ENCODE peak calls at places on chromosomes 5 and 9, in eight cellular contexts. S is activated CD8-positive, alpha-beta T cell treated with anti-CD3 and anti-CD28 coated beads for 36 hours; P is PC-9; E is cardiac fibroblast; A is AG10803; Y is A549; I is upper lobe of right lung; K is esophagus muscularis mucosa. B is an unnamed sample.
A peak's percentile ranks its signal among the peaks of the same experiment; 100 is the strongest.

GRCh38 chr5:28374492-28374934 is 1336.1 kb upstream of the CDH9 start:
- DNase-seq in K (no peak), E (no peak), Y (peak; percentile 89), A (no peak), P (peak; percentile 40), S (no peak), I (peak; percentile 80), B (no peak)

GRCh38 chr5:158382473-158382872 is 523.5 kb upstream of the CLINT1 start:
- DNase-seq in S (peak; percentile 78), E (peak; percentile 96), K (peak; percentile 94), Y (peak; percentile 66), I (peak; percentile 70), A (peak; percentile 96), P (peak; percentile 35), B (peak; percentile 40)

GRCh38 chr5:169626779-169627178 is 10.3 kb upstream of the DOCK2 start:
- DNase-seq in S (no peak), E (peak; percentile 93), A (peak; percentile 97), P (no peak), I (no peak), K (no peak), Y (peak; percentile 30), B (no peak)

GRCh38 chr5:59124983-59125960 is 542.4 kb downstream of the RAB3C start:
- DNase-seq in K (no peak), S (peak; percentile 50), A (peak; percentile 35), E (peak; percentile 22), Y (peak; percentile 69), I (no peak), P (no peak), B (peak; percentile 6)

GRCh38 chr9:91954841-91955471 is 4.9 kb upstream of the ROR2 start:
- DNase-seq in Y (peak; percentile 69), E (peak; percentile 70), K (no peak), I (no peak), S (peak; percentile 54), P (no peak), A (peak; percentile 90), B (peak; percentile 60)

GRCh38 chr5:132751444-132751843 is 4.2 kb downstream of the CCNI2 start:
- DNase-seq in Y (no peak), P (no peak), A (peak; percentile 92), S (peak; percentile 70), K (no peak), I (no peak), E (peak; percentile 96), B (peak; percentile 82)

GRCh38 chr9:124501771-124502320 is 5.4 kb downstream of the NR5A1 start:
- DNase-seq in P (no peak), S (no peak), Y (no peak), A (no peak), E (no peak), K (no peak), I (no peak), B (no peak)

GRCh38 chr5:126053630-126054029 is 369.6 kb upstream of the GRAMD2B start:
- DNase-seq in I (no peak), Y (no peak), K (no peak), A (no peak), S (no peak), P (no peak), E (no peak), B (no peak)

GRCh38 chr5:130708744-130709143 is 456.3 kb downstream of the HINT1 start:
- DNase-seq in A (no peak), P (no peak), I (no peak), E (peak; percentile 45), K (no peak), S (no peak), Y (no peak), B (no peak)

GRCh38 chr5:34522599-34523381 is 133.3 kb upstream of the RAI14 start:
- DNase-seq in Y (peak; percentile 86), S (peak; percentile 70), I (no peak), P (peak; percentile 87), A (peak; percentile 87), E (peak; percentile 95), K (no peak), B (peak; percentile 72)

GRCh38 chr9:105957830-105958229 is 263.5 kb downstream of the TMEM38B start:
- DNase-seq in I (no peak), S (no peak), E (no peak), Y (no peak), K (no peak), A (no peak), P (peak; percentile 58), B (no peak)

GRCh38 chr9:93254061-93254481 is 70.1 kb downstream of the WNK2 start:
- DNase-seq in A (no peak), Y (no peak), P (no peak), S (no peak), E (no peak), I (peak; percentile 42), K (no peak), B (no peak)

GRCh38 chr5:150217874-150218692 is 28.2 kb downstream of the SLC6A7 start:
- DNase-seq in P (peak; percentile 51), S (peak; percentile 86), I (peak; percentile 86), A (peak; percentile 78), Y (peak; percentile 81), K (no peak), E (peak; percentile 88), B (peak; percentile 90)

GRCh38 chr5:14351845-14352712 is 208.9 kb downstream of the TRIO start:
- DNase-seq in P (no peak), S (peak; percentile 71), E (peak; percentile 73), Y (peak; percentile 61), A (peak; percentile 68), I (peak; percentile 73), K (no peak), B (peak; percentile 81)

GRCh38 chr5:108167174-108167573 is 214.7 kb downstream of the FBXL17 start:
- DNase-seq in K (no peak), E (no peak), S (no peak), Y (no peak), A (no peak), I (no peak), P (no peak), B (no peak)

GRCh38 chr9:104085538-104085937 is 8.6 kb upstream of the SMC2 start:
- DNase-seq in E (no peak), P (no peak), A (no peak), Y (no peak), I (no peak), K (no peak), S (no peak), B (no peak)

GRCh38 chr5:172223901-172224873 is 30.2 kb downstream of the EFCAB9 start:
- DNase-seq in S (peak; percentile 77), P (no peak), E (no peak), I (no peak), Y (no peak), A (no peak), K (no peak), B (peak; percentile 45)

GRCh38 chr9:109903515-109904138 is 123.6 kb downstream of the PALM2AKAP2 start:
- DNase-seq in S (peak; percentile 74), P (peak; percentile 70), I (no peak), K (no peak), A (peak; percentile 81), E (peak; percentile 91), Y (peak; percentile 81), B (peak; percentile 60)

GRCh38 chr9:73265876-73266275 is 114.2 kb downstream of the ANXA1 start:
- DNase-seq in I (no peak), A (no peak), Y (no peak), S (no peak), P (no peak), E (no peak), K (no peak), B (no peak)

GRCh38 chr5:135126688-135127603 is 92.9 kb upstream of the PITX1 start:
- DNase-seq in I (no peak), A (no peak), K (no peak), S (no peak), Y (peak; percentile 66), P (peak; percentile 87), E (no peak), B (no peak)

GRCh38 chr5:95641803-95642220 is 4.8 kb upstream of the RFESD start:
- DNase-seq in P (no peak), E (peak; percentile 80), Y (no peak), K (no peak), A (peak; percentile 22), I (no peak), S (no peak), B (no peak)

GRCh38 chr9:19127881-19128719 is 808 bp upstream of the PLIN2 start:
- DNase-seq in A (no peak), Y (peak; percentile 29), S (peak; percentile 52), P (no peak), I (peak; percentile 71), E (peak; percentile 55), K (no peak), B (no peak)

GRCh38 chr9:120909904-120910303 is 16.7 kb downstream of the TRAF1 start:
- DNase-seq in K (no peak), A (no peak), E (no peak), Y (no peak), S (peak; percentile 81), I (no peak), P (no peak), B (no peak)

GRCh38 chr5:115542076-115542475 is 2.5 kb downstream of the FEM1C start:
- DNase-seq in Y (no peak), P (no peak), A (peak; percentile 20), I (no peak), E (peak; percentile 22), S (no peak), K (no peak), B (no peak)

GRCh38 chr9:122126340-122127333 is 32.9 kb downstream of the NDUFA8 start:
- DNase-seq in I (no peak), Y (no peak), A (peak; percentile 66), P (no peak), E (peak; percentile 55), K (no peak), S (peak; percentile 26), B (no peak)
- TF ChIP-seq CTCF in I (no peak), Y (no peak), A (peak; percentile 14), P (no peak), E (no peak), K (peak; percentile 9), S (peak; percentile 19), B (no peak)

GRCh38 chr9:35716236-35716635 is 15.8 kb downstream of the TLN1 start:
- DNase-seq in I (no peak), S (no peak), K (no peak), Y (peak; percentile 37), E (peak; percentile 21), P (no peak), A (peak; percentile 37), B (no peak)
- TF ChIP-seq CTCF in I (no peak), S (no peak), K (peak; percentile 52), Y (no peak), E (no peak), P (no peak), A (peak; percentile 14), B (no peak)

DNA sequence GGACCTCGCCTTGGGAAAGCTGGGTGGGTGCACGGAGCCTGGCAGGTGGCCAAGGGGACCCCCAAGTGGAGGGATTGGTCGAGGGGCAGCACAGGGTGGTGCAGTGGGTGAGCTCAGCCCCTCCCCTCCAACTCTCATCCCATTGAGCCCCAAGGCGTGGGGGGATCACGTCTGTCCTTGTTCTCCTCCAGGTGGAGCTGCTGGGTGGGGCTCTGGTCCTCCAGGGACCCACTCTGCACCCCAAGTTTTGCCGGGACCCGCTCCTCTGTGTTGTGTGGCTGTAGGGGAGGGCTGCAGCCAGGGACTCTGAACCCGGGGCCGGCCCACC is 3.6 kb upstream of the FUT7 start:
- DNase-seq in Y (no peak), A (no peak), E (no peak), S (no peak), K (no peak), I (no peak), P (no peak), B (no peak)
- TF ChIP-seq CTCF in Y (peak; percentile 38), A (no peak), E (no peak), S (peak; percentile 20), K (peak; percentile 8), I (no peak), P (peak; percentile 48), B (no peak)

GRCh38 chr9:6049798-6050197 is 34.4 kb upstream of the RANBP6 start:
- DNase-seq in K (no peak), S (peak; percentile 70), Y (peak; percentile 59), E (peak; percentile 46), P (no peak), A (peak; percentile 12), I (no peak), B (peak; percentile 39)
- TF ChIP-seq CTCF in K (no peak), S (peak; percentile 59), Y (peak; percentile 24), E (peak; percentile 47), P (peak; percentile 51), A (peak; percentile 39), I (peak; percentile 33), B (no peak)